ENCODE peak calls at places on chromosome 2, in four cellular contexts. One of them, this sample, is unnamed.

GRCh38 chr2:41910126-41910525 is 137.7 kb upstream of the PKDCC start:
- DNase-seq in RPMI7951: peak
- DNase-seq in NCI-H774: no peak
- DNase-seq in ecto neural progenitor cell: no peak
- DNase-seq in this sample: no peak

GRCh38 chr2:65969161-65969560 is 465.8 kb upstream of the MEIS1 start:
- DNase-seq in ecto neural progenitor cell: no peak
- DNase-seq in RPMI7951: no peak
- DNase-seq in NCI-H774: no peak
- DNase-seq in this sample: no peak

GRCh38 chr2:207254526-207255464 is 89.0 kb upstream of the KLF7 start:
- DNase-seq in ecto neural progenitor cell: no peak
- DNase-seq in NCI-H774: no peak
- DNase-seq in RPMI7951: peak
- DNase-seq in this sample: no peak

GRCh38 chr2:240326886-240327285 is 108.6 kb upstream of the GPC1 start:
- DNase-seq in RPMI7951: no peak
- DNase-seq in ecto neural progenitor cell: peak
- DNase-seq in NCI-H774: no peak
- DNase-seq in this sample: no peak

GRCh38 chr2:230913406-230913805 is 11.6 kb downstream of the GPR55 start:
- DNase-seq in ecto neural progenitor cell: no peak
- DNase-seq in NCI-H774: no peak
- DNase-seq in RPMI7951: peak
- DNase-seq in this sample: no peak

GRCh38 chr2:64982311-64982857 is 6.8 kb upstream of the SLC1A4 start:
- DNase-seq in RPMI7951: no peak
- DNase-seq in ecto neural progenitor cell: no peak
- DNase-seq in NCI-H774: no peak
- DNase-seq in this sample: no peak

GRCh38 chr2:95347681-95348608 is 50.8 kb downstream of the KCNIP3 start:
- DNase-seq in ecto neural progenitor cell: peak
- DNase-seq in RPMI7951: no peak
- DNase-seq in NCI-H774: no peak
- DNase-seq in this sample: no peak

GRCh38 chr2:46909153-46909552 is 6.5 kb downstream of the MCFD2 start:
- DNase-seq in ecto neural progenitor cell: no peak
- DNase-seq in NCI-H774: no peak
- DNase-seq in RPMI7951: no peak
- DNase-seq in this sample: no peak